ENCODE peak calls at places on chromosomes 4 and X, in five cellular contexts. F is psoas muscle, V is astrocyte, E is ovary, N is fibroblast of lung. R is an unnamed sample.

GRCh38 chrX:109719262-109719661 is 13.8 kb downstream of the ACSL4 start:
- DNase-seq in N (no peak), E (no peak), F (no peak), V (no peak), R (no peak)

GRCh38 chrX:40172169-40172979 is 74.6 kb upstream of the BCOR start:
- DNase-seq in E (peak; percentile 69), N (peak; percentile 65), V (peak; percentile 42), F (peak; percentile 84), R (no peak)

GRCh38 chr4:33302298-33302697 is 2582.1 kb downstream of the PCDH7 start:
- DNase-seq in E (no peak), N (peak; percentile 73), F (no peak), V (peak; percentile 68), R (no peak)

GRCh38 chr4:41640905-41641304 is 102.9 kb downstream of the LIMCH1 start:
- DNase-seq in V (no peak), E (no peak), N (no peak), F (no peak), R (no peak)

GRCh38 chr4:154998284-154998683 is 210.2 kb upstream of the NPY2R start:
- DNase-seq in F (no peak), N (peak; percentile 25), V (peak; percentile 7), E (no peak), R (no peak)

GRCh38 chr4:154707877-154708276 is 35.9 kb upstream of the LRAT start:
- DNase-seq in E (no peak), V (no peak), F (no peak), N (no peak), R (no peak)

GRCh38 chrX:153502131-153502530 is 7.4 kb downstream of the BGN start:
- DNase-seq in N (no peak), F (no peak), E (no peak), V (no peak), R (no peak)

GRCh38 chrX:45479196-45479834 is 278.6 kb upstream of the DIPK2B start:
- DNase-seq in F (no peak), E (no peak), N (peak; percentile 95), V (peak; percentile 94), R (no peak)

GRCh38 chr4:141896687-141897086 is 260.3 kb downstream of the IL15 start:
- DNase-seq in F (no peak), E (no peak), V (no peak), N (no peak), R (no peak)

GRCh38 chrX:120660638-120661037 is 30.8 kb upstream of the C1GALT1C1 start:
- DNase-seq in N (peak; percentile 30), V (no peak), E (no peak), F (no peak), R (no peak)

GRCh38 chrX:43552703-43553102 is 103.4 kb upstream of the MAOA start:
- DNase-seq in N (no peak), V (no peak), E (no peak), F (no peak), R (no peak)

GRCh38 chr4:17807446-17807845 is 3.1 kb downstream of the DCAF16 start:
- DNase-seq in F (no peak), E (no peak), V (no peak), N (no peak), R (no peak)

GRCh38 chr4:44996276-44996845 is 270.0 kb upstream of the GNPDA2 start:
- DNase-seq in E (no peak), F (no peak), N (no peak), V (no peak), R (no peak)

GRCh38 chrX:139971394-139971749 is 6.1 kb upstream of the CXorf66 start:
- DNase-seq in F (no peak), V (no peak), E (no peak), N (no peak), R (no peak)

GRCh38 chr4:11072426-11072825 is 356.3 kb downstream of the HS3ST1 start:
- DNase-seq in F (no peak), V (no peak), E (no peak), N (no peak), R (no peak)

GRCh38 chr4:124079174-124079780 is 633.3 kb downstream of the ANKRD50 start:
- DNase-seq in E (no peak), N (peak; percentile 74), F (no peak), V (peak; percentile 71), R (no peak)

GRCh38 chrX:16528620-16529019 is 121.3 kb upstream of the S100G start:
- DNase-seq in N (no peak), E (no peak), F (no peak), V (no peak), R (no peak)

GRCh38 chrX:4253092-4253491 is 539.6 kb upstream of the PRKX start:
- DNase-seq in E (no peak), F (no peak), V (no peak), N (no peak), R (no peak)

GRCh38 chrX:153974003-153974725 is 1.6 kb downstream of the TMEM187 start:
- DNase-seq in N (no peak), E (no peak), F (peak; percentile 42), V (no peak), R (peak; percentile 56)

GRCh38 chr4:5409980-5410618 is 298.3 kb downstream of the EVC2 start:
- DNase-seq in V (no peak), E (no peak), F (no peak), N (no peak), R (no peak)

GRCh38 chr4:153447175-153447887 is 18.8 kb upstream of the TMEM131L start:
- DNase-seq in N (no peak), F (no peak), E (no peak), V (no peak), R (no peak)

GRCh38 chrX:119482497-119483480 is 14.5 kb downstream of the SLC25A5 start:
- DNase-seq in N (peak; percentile 39), V (peak; percentile 18), F (peak; percentile 76), E (peak; percentile 26), R (peak; percentile 71)

GRCh38 chr4:7147261-7147660 is 45.1 kb upstream of the SORCS2 start:
- DNase-seq in F (no peak), E (no peak), V (no peak), N (no peak), R (no peak)

GRCh38 chrX:261167-261857 is 19.9 kb upstream of the PLCXD1 start:
- DNase-seq in F (peak; percentile 46), E (no peak), N (peak; percentile 46), V (peak; percentile 38), R (no peak)

GRCh38 chr4:57037982-57038604 is 59.4 kb downstream of the POLR2B start:
- DNase-seq in N (no peak), F (peak; percentile 74), E (peak; percentile 60), V (no peak), R (peak; percentile 87)

GRCh38 chr4:140932646-140933045 is 176.5 kb upstream of the TBC1D9 start:
- DNase-seq in F (no peak), E (no peak), V (no peak), N (no peak), R (no peak)

GRCh38 chr4:152953514-152953913 is 17.4 kb downstream of the FHDC1 start:
- DNase-seq in E (no peak), N (no peak), V (no peak), F (no peak), R (no peak)

GRCh38 chr4:5206391-5206790 is 155.1 kb downstream of the STK32B start:
- DNase-seq in E (no peak), N (peak; percentile 93), V (peak; percentile 91), F (peak; percentile 62), R (no peak)

DNA sequence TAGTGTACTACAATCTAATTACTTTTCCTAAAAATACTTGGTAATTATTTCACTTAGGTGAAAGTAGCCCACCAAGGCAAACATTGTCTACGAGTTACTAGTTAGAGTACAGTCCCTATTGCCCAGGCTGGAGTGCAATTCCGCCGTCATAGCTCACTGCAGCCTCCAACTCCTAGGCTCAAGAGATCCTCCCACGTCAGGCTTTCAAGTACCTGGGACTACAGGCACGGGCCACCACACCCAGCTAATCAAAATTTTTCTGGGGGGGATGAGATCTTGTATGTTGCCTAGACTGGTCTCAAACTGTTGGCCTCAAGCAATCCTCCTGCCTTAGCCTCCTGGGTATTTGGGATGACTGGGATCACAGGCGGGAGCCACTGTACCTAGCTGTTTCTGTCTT is 21.9 kb downstream of the FAM193A start:
- DNase-seq in E (no peak), N (no peak), F (no peak), V (no peak), R (no peak)
- H3K4me3 ChIP-seq in E (no peak overlapping the region), N (no peak overlapping the region), F (no peak overlapping the region), V (no peak overlapping the region), R (no peak overlapping the region)

GRCh38 chr4:185361872-185362271 is 33.9 kb downstream of the LRP2BP start:
- DNase-seq in N (no peak), V (no peak), F (no peak), E (no peak), R (no peak)
- H3K4me3 ChIP-seq in N (no peak overlapping the region), V (no peak overlapping the region), F (no peak overlapping the region), E (no peak overlapping the region), R (no peak overlapping the region)

GRCh38 chr4:78604988-78605387 is 53.4 kb downstream of the ANXA3 start:
- DNase-seq in V (no peak), F (no peak), N (no peak), E (no peak), R (no peak)
- H3K4me3 ChIP-seq in V (no peak overlapping the region), F (no peak overlapping the region), N (no peak overlapping the region), E (no peak overlapping the region), R (no peak overlapping the region)

DNA sequence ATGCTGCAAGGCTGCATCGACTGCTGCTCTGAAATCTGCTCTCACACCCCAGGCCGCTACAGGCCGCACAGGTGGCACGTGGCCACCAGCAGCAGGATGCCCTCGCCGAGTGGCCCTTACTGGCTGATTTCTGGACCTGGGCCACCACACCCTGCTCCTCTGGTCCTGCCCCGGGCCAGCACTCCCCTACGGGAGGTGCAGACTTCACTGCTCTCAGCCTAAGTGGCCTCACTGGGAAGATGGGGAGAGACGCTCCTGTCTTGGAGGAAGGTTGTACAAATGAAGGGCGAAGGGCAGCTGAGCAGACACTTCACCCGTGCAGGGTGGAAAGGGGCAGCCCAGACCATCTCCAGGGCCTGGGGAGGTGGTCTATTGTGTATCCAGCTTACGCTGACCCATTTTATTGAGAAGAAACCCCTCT is 72.5 kb downstream of the ACOX3 start:
- DNase-seq in E (no peak), V (no peak), F (peak; percentile 31), N (no peak), R (peak; percentile 57)
- H3K4me3 ChIP-seq in E (no peak overlapping the region), V (no peak overlapping the region), F (no peak overlapping the region), N (no peak overlapping the region), R (no peak overlapping the region)

GRCh38 chrX:10109695-10110094 is 47.1 kb upstream of the CLCN4 start:
- DNase-seq in V (no peak), N (no peak), E (peak; percentile 83), F (no peak), R (no peak)
- H3K4me3 ChIP-seq in V (no peak overlapping the region), N (no peak overlapping the region), E (no peak overlapping the region), F (no peak overlapping the region), R (no peak overlapping the region)

GRCh38 chr4:53012738-53013137 is 150.6 kb downstream of the RASL11B start:
- DNase-seq in V (no peak), E (no peak), N (no peak), F (no peak), R (no peak)
- H3K4me3 ChIP-seq in V (no peak overlapping the region), E (no peak overlapping the region), N (no peak overlapping the region), F (no peak overlapping the region), R (no peak overlapping the region)

GRCh38 chr4:26962720-26963119 is 102.1 kb downstream of the STIM2 start:
- DNase-seq in V (no peak), F (no peak), E (no peak), N (no peak), R (no peak)
- H3K4me3 ChIP-seq in V (no peak overlapping the region), F (no peak overlapping the region), E (no peak overlapping the region), N (no peak overlapping the region), R (no peak overlapping the region)

R was measured in left lung.